ENCODE peak calls at places on chromosomes 2 and 18, in nine cellular contexts. G, K, F, H, A, S, X, Q and U are unnamed samples.

GRCh38 chr2:138147796-138148195 is 183.5 kb downstream of the HNMT start:
- DNase-seq in F (no peak), A (no peak), S (no peak), H (no peak), G (no peak), K (no peak), X (no peak), Q (no peak), U (no peak)

GRCh38 chr18:45482286-45482685 is 133.0 kb upstream of the SLC14A2 start:
- DNase-seq in S (no peak), G (no peak), F (no peak), H (no peak), A (no peak), X (no peak), K (no peak), Q (no peak), U (no peak)

GRCh38 chr2:26429779-26430654 is 28.3 kb downstream of the DRC1 start:
- DNase-seq in F (no peak), S (no peak), G (no peak), A (no peak), K (no peak), Q (no peak), X (no peak), H (no peak), U (no peak)

GRCh38 chr18:26548144-26549102 is at the start of gene KCTD1:
- DNase-seq in X (peak; percentile 30), A (peak; percentile 94), F (peak; percentile 56), G (no peak), H (peak; percentile 91), K (peak; percentile 74), Q (no peak), S (peak; percentile 75), U (peak; percentile 95)

GRCh38 chr2:150125188-150125587 is 362.3 kb downstream of the RND3 start:
- DNase-seq in G (no peak), Q (no peak), H (no peak), F (no peak), X (no peak), K (no peak), S (no peak), A (no peak), U (no peak)

GRCh38 chr2:172101008-172101706 is 1.5 kb downstream of the DLX2 start:
- DNase-seq in G (no peak), F (no peak), X (no peak), A (peak; percentile 33), H (no peak), Q (no peak), K (no peak), S (no peak), U (peak; percentile 58)

GRCh38 chr2:47274780-47275117 is 119.6 kb upstream of the STPG4 start:
- DNase-seq in S (no peak), Q (no peak), A (no peak), X (no peak), K (no peak), G (no peak), F (no peak), H (peak; percentile 7), U (no peak)

GRCh38 chr18:3388980-3389379 is 61.0 kb upstream of the TGIF1 start:
- DNase-seq in H (no peak), X (no peak), A (no peak), S (no peak), Q (no peak), G (no peak), F (no peak), K (no peak), U (no peak)

GRCh38 chr2:217150236-217150635 is 290.4 kb upstream of the TNP1 start:
- DNase-seq in X (no peak), Q (no peak), S (no peak), H (no peak), K (no peak), F (no peak), G (no peak), A (no peak), U (no peak)

GRCh38 chr2:75224636-75225094 is 25.3 kb upstream of the TACR1 start:
- DNase-seq in F (no peak), G (no peak), A (peak; percentile 28), K (no peak), X (no peak), Q (no peak), S (no peak), H (no peak), U (no peak)

GRCh38 chr2:32719933-32720716 is 92.3 kb downstream of the TTC27 start:
- DNase-seq in F (no peak), G (no peak), S (no peak), H (no peak), X (no peak), Q (no peak), A (no peak), K (no peak), U (no peak)

GRCh38 chr2:227766361-227766883 is 20.7 kb downstream of the SCYGR8 start:
- DNase-seq in G (peak; percentile 57), H (peak; percentile 64), F (peak; percentile 63), X (peak; percentile 53), S (peak; percentile 83), K (peak; percentile 71), A (peak; percentile 86), Q (no peak), U (peak; percentile 94)

GRCh38 chr2:54494087-54494486 is 38.0 kb downstream of the SPTBN1 start:
- DNase-seq in F (no peak), S (no peak), H (no peak), G (no peak), X (no peak), Q (no peak), A (no peak), K (no peak), U (no peak)

GRCh38 chr2:144357623-144358400 is 162.1 kb downstream of the ZEB2 start:
- DNase-seq in K (peak; percentile 57), S (peak; percentile 20), F (peak; percentile 72), G (peak; percentile 32), H (no peak), Q (peak; percentile 85), A (no peak), X (peak; percentile 78), U (no peak)

GRCh38 chr2:11127791-11128190 is 27.5 kb upstream of the SLC66A3 start:
- DNase-seq in X (no peak), K (no peak), A (no peak), Q (no peak), F (no peak), S (no peak), H (no peak), G (no peak), U (no peak)

DNA sequence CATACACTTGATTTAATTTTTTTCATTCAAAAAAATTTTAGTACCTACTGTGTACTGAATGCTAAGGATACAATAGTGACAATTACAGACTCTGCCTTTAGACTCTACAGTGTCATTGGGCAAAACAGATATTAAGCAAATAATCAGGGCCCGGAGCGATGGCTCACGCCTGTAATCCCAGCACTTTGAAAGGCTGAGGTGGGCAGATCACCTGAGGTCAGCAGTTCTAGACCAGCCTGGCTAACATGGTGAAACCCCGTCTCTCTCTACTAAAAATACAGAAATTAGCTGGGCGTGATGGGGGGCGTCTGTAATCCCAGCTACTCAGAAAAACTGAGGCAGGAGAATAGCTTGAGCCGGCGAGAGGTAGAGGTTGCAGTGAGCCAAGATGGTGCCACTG is 1.4 kb downstream of the UBXN2A start:
- DNase-seq in K (no peak), F (no peak), S (no peak), Q (no peak), X (no peak), A (no peak), G (no peak), H (no peak), U (no peak)
- H3K4me3 ChIP-seq in K (peak overlapping the region; percentile 63), F (peak overlapping the region; percentile 61), S (peak overlapping the region; percentile 87), Q (peak overlapping the region; percentile 96), X (peak overlapping the region; percentile 91), A (peak overlapping the region; percentile 91), G (peak overlapping the region; percentile 88), H (no peak overlapping the region), U (peak overlapping the region; percentile 72)

GRCh38 chr2:38509322-38509946 is 93.3 kb downstream of the HNRNPLL start:
- DNase-seq in H (no peak), G (no peak), S (no peak), X (no peak), K (no peak), F (no peak), Q (no peak), A (no peak), U (no peak)
- TF ChIP-seq REST in H (no peak), G (no peak), S (no peak), X (no peak), K (no peak), F (no peak), Q (no peak), A (no peak), U (no peak)

DNA sequence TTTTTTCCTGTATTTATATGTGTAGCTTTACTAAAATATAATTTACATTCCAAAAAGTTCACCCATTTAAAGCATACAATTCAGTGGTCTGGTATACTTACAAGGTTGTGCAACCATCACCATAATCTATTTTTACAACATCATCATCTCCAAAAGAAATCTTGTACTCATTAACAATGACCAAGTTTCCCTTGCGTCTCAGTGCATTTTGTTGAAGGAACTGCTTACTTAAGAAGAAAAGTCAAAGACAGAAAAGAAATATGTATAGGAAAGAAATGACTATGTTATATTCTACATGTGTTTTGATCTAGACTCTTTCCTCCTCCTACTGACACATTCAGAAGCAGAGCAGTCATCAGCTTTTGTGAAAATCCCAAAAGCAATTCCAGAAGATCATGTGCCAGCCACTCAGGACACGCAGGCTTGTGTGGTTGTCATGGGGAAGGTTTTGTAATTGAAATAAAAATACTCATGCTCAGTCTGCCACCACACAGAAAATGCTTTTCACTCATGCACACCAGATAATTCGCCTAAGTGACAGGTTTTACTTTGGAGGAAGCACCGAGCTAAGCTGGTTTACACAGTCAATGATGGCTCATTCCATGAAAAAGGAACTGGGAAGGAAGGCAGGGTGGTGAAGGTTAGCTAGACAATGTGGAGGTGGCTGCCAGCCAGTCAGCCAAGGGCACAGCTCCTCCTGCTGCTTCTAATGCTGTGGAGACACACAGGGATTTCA is 158.5 kb upstream of the REV1 start:
- DNase-seq in H (no peak), A (no peak), G (no peak), K (no peak), Q (no peak), X (no peak), F (no peak), S (no peak), U (peak; percentile 4)
- H3K4me3 ChIP-seq in H (no peak overlapping the region), A (no peak overlapping the region), G (no peak overlapping the region), K (no peak overlapping the region), Q (no peak overlapping the region), X (no peak overlapping the region), F (no peak overlapping the region), S (no peak overlapping the region), U (no peak overlapping the region)

GRCh38 chr2:134491796-134492441 is 226.9 kb downstream of the TMEM163 start:
- DNase-seq in S (peak; percentile 18), K (peak; percentile 23), G (no peak), Q (no peak), F (peak; percentile 37), X (no peak), H (no peak), A (peak; percentile 65), U (no peak)

GRCh38 chr2:134490535-134490934 is 228.3 kb downstream of the TMEM163 start:
- DNase-seq in H (no peak), X (no peak), S (no peak), K (no peak), G (no peak), A (no peak), F (no peak), Q (no peak), U (no peak)

GRCh38 chr2:134491022-134491421 is 227.8 kb downstream of the TMEM163 start:
- DNase-seq in S (no peak), G (no peak), X (no peak), K (no peak), H (no peak), A (no peak), Q (no peak), F (no peak), U (no peak)

GRCh38 chr2:134489732-134490384 is 228.9 kb downstream of the TMEM163 start:
- DNase-seq in K (no peak), H (no peak), X (no peak), S (no peak), A (no peak), Q (no peak), F (no peak), G (no peak), U (peak; percentile 49)

GRCh38 chr2:134493797-134494196 is 225.0 kb downstream of the TMEM163 start:
- DNase-seq in F (no peak), K (no peak), G (no peak), Q (no peak), S (no peak), A (no peak), H (no peak), X (no peak), U (no peak)
- TF ChIP-seq REST in F (no peak), K (no peak), G (no peak), Q (no peak), S (no peak), A (no peak), H (no peak), X (no peak), U (no peak)